ENCODE peak calls at places on chromosomes 13 and 19, in five cellular contexts. K is brain microvascular endothelial cell; Y is epithelial cell of esophagus; C is stimulated activated CD4-positive, alpha-beta T cell treated with anti-CD3 and anti-CD28 coated beads, Interleukin-1b, Interleukin-23, amount 100 ng/mL, for 1 hour; J is NCI-H1092. Q is an unnamed sample.

GRCh38 chr19:1280588-1281269 is 4.9 kb upstream of the EFNA2 start:
- DNase-seq in K (no peak), Y (no peak), C (no peak), J (no peak), Q (no peak)

GRCh38 chr19:14434543-14435319 is 1.6 kb downstream of the PKN1 start:
- DNase-seq in K (peak; percentile 79), Y (peak; percentile 47), C (no peak), J (no peak), Q (peak; percentile 87)

GRCh38 chr13:48896312-48896711 is 79.4 kb upstream of the FNDC3A start:
- DNase-seq in K (peak; percentile 48), Y (peak; percentile 66), C (no peak), J (no peak), Q (peak; percentile 18)

GRCh38 chr19:45863840-45864628 is at the start of gene FOXA3:
- DNase-seq in K (no peak), Y (peak; percentile 43), C (peak; percentile 21), J (no peak), Q (peak; percentile 62)

GRCh38 chr13:29996316-29996715 is 145.9 kb upstream of the UBL3 start:
- DNase-seq in K (no peak), Y (no peak), C (no peak), J (no peak), Q (no peak)

GRCh38 chr13:74133657-74134201 is 475 bp downstream of the KLF12 start:
- DNase-seq in K (peak; percentile 94), Y (peak; percentile 65), C (peak; percentile 56), J (peak; percentile 83), Q (peak; percentile 95)

GRCh38 chr19:8614455-8614854 is 3.9 kb upstream of the ADAMTS10 start:
- DNase-seq in K (no peak), Y (no peak), C (no peak), J (no peak), Q (no peak)

GRCh38 chr13:20997301-20998061 is 63.9 kb downstream of the LATS2 start:
- DNase-seq in K (peak; percentile 83), Y (no peak), C (no peak), J (no peak), Q (peak; percentile 91)

GRCh38 chr13:62643799-62644484 is 1228.3 kb upstream of the PCDH20 start:
- DNase-seq in K (no peak), Y (no peak), C (no peak), J (no peak), Q (no peak)

GRCh38 chr19:7923295-7924191 is 2.4 kb downstream of the CTXN1 start:
- DNase-seq in K (no peak), Y (no peak), C (no peak), J (no peak), Q (no peak)

GRCh38 chr19:35812220-35813042 is at the start of gene PRODH2:
- DNase-seq in K (no peak), Y (no peak), C (no peak), J (no peak), Q (no peak)

GRCh38 chr19:36027696-36028095 is 5.0 kb downstream of the CLIP3 start:
- DNase-seq in K (no peak), Y (no peak), C (no peak), J (no peak), Q (no peak)

GRCh38 chr13:40410315-40410714 is 256.1 kb downstream of the FOXO1 start:
- DNase-seq in K (no peak), Y (no peak), C (no peak), J (no peak), Q (no peak)

GRCh38 chr19:11581740-11582139 is 4.3 kb upstream of the ACP5 start:
- DNase-seq in K (peak; percentile 10), Y (no peak), C (no peak), J (no peak), Q (peak; percentile 58)

GRCh38 chr13:79340490-79340889 is 65.6 kb downstream of the RBM26 start:
- DNase-seq in K (no peak), Y (no peak), C (no peak), J (no peak), Q (no peak)

GRCh38 chr19:30999726-31000125 is 349.5 kb downstream of the TSHZ3 start:
- DNase-seq in K (no peak), Y (no peak), C (no peak), J (no peak), Q (no peak)

GRCh38 chr13:92175330-92175729 is 776.9 kb downstream of the GPC5 start:
- DNase-seq in K (peak; percentile 78), Y (peak; percentile 10), C (no peak), J (peak; percentile 25), Q (peak; percentile 79)

GRCh38 chr19:15015946-15016542 is 33.2 kb upstream of the CASP14 start:
- DNase-seq in K (no peak), Y (no peak), C (no peak), J (no peak), Q (no peak)

GRCh38 chr19:6224308-6224675 is 55.5 kb downstream of the MLLT1 start:
- DNase-seq in K (no peak), Y (no peak), C (no peak), J (no peak), Q (no peak)

GRCh38 chr19:38039966-38040365 is 133.0 kb downstream of the SIPA1L3 start:
- DNase-seq in K (peak; percentile 97), Y (peak; percentile 75), C (no peak), J (no peak), Q (peak; percentile 95)

GRCh38 chr13:73849292-73849691 is 284.9 kb downstream of the KLF12 start:
- DNase-seq in K (peak; percentile 47), Y (peak; percentile 48), C (no peak), J (no peak), Q (peak; percentile 78)

GRCh38 chr13:35475960-35476943 is at the start of gene MAB21L1:
- DNase-seq in K (peak; percentile 29), Y (peak; percentile 28), C (no peak), J (no peak), Q (peak; percentile 44)

GRCh38 chr19:2171349-2172145 is 7.8 kb downstream of the DOT1L start:
- DNase-seq in K (no peak), Y (no peak), C (peak; percentile 70), J (no peak), Q (peak; percentile 45)

GRCh38 chr13:27573265-27573664 is 47.1 kb downstream of the LNX2 start:
- DNase-seq in K (peak; percentile 65), Y (peak; percentile 81), C (no peak), J (no peak), Q (peak; percentile 79)

GRCh38 chr13:86906458-86906857 is 764.7 kb upstream of the SLITRK5 start:
- DNase-seq in K (no peak), Y (peak; percentile 36), C (no peak), J (no peak), Q (peak; percentile 75)

GRCh38 chr13:72692884-72693514 is 34.4 kb downstream of the MZT1 start:
- DNase-seq in K (no peak), Y (no peak), C (no peak), J (no peak), Q (no peak)

GRCh38 chr19:11639602-11640471 is 42.6 kb downstream of the ZNF627 start:
- DNase-seq in K (peak; percentile 95), Y (peak; percentile 98), C (peak; percentile 86), J (peak; percentile 97), Q (peak; percentile 93)